ENCODE peak calls at places on chromosomes 16 and 17, in six cellular contexts. M is H1, X is neuronal stem cell, N is H9, U is mesenchymal stem cell, O is trophoblast cell. J is an unnamed sample.

GRCh38 chr16:27291722-27292240 is 22.0 kb upstream of the IL4R start:
- DNase-seq in M (no peak), X (no peak), N (no peak), U (no peak), O (no peak), J (no peak)

GRCh38 chr17:17792143-17792550 is 44.6 kb downstream of the SREBF1 start:
- DNase-seq in M (no peak), X (no peak), N (no peak), U (peak), O (no peak), J (no peak)

GRCh38 chr16:48117217-48118105 is 38.3 kb downstream of the ABCC12 start:
- DNase-seq in M (peak), X (peak), N (peak), U (peak), O (peak), J (no peak)

GRCh38 chr17:41547921-41548843 is 20.1 kb upstream of the KRT19 start:
- DNase-seq in M (no peak), X (no peak), N (no peak), U (peak), O (peak), J (peak)

GRCh38 chr17:67238976-67239375 is 6.0 kb downstream of the HELZ start:
- DNase-seq in M (no peak), X (no peak), N (no peak), U (peak), O (no peak), J (peak)

GRCh38 chr16:74449470-74449869 is 28.2 kb upstream of the CLEC18B start:
- DNase-seq in M (no peak), X (no peak), N (no peak), U (peak), O (no peak), J (peak)

GRCh38 chr17:52027620-52028019 is 130.9 kb downstream of the CA10 start:
- DNase-seq in M (no peak), X (no peak), N (no peak), U (peak), O (peak), J (no peak)

GRCh38 chr17:72110231-72110952 is 10.4 kb upstream of the SOX9 start:
- DNase-seq in M (no peak), X (no peak), N (no peak), U (no peak), O (no peak), J (no peak)

GRCh38 chr17:76367647-76368046 is 13.9 kb upstream of the PRPSAP1 start:
- DNase-seq in M (no peak), X (no peak), N (no peak), U (no peak), O (no peak), J (no peak)

GRCh38 chr17:63151981-63152523 is 186.0 kb downstream of the TANC2 start:
- DNase-seq in M (no peak), X (peak), N (no peak), U (peak), O (no peak), J (peak)

GRCh38 chr17:58231644-58232043 is 6.7 kb upstream of the LPO start:
- DNase-seq in M (no peak), X (no peak), N (no peak), U (no peak), O (no peak), J (peak)

GRCh38 chr16:66421891-66422290 is 5.2 kb upstream of the BEAN1 start:
- DNase-seq in M (no peak), X (no peak), N (no peak), U (no peak), O (no peak), J (no peak)

GRCh38 chr17:75003070-75003956 is 9.2 kb upstream of the MRPL58 start:
- DNase-seq in M (peak), X (no peak), N (peak), U (no peak), O (no peak), J (no peak)

GRCh38 chr17:38703742-38704644 is 1.1 kb upstream of the MLLT6 start:
- DNase-seq in M (peak), X (peak), N (peak), U (peak), O (peak), J (no peak)

GRCh38 chr17:49926886-49927285 is 42.1 kb upstream of the DLX4 start:
- DNase-seq in M (no peak), X (no peak), N (no peak), U (no peak), O (no peak), J (no peak)

GRCh38 chr16:2436110-2436509 is 6.9 kb downstream of the CCNF start:
- DNase-seq in M (no peak), X (no peak), N (no peak), U (no peak), O (no peak), J (no peak)

GRCh38 chr17:70076189-70076588 is 1.2 kb downstream of the KCNJ16 start:
- DNase-seq in M (no peak), X (no peak), N (no peak), U (no peak), O (no peak), J (peak)

GRCh38 chr17:3542410-3543088 is 15.1 kb downstream of the TRPV3 start:
- DNase-seq in M (no peak), X (no peak), N (peak), U (no peak), O (no peak), J (no peak)

GRCh38 chr17:42553866-42554249 is 1.1 kb downstream of the HSD17B1 start:
- DNase-seq in M (no peak), X (no peak), N (no peak), U (no peak), O (no peak), J (no peak)

GRCh38 chr17:28475151-28475900 is 1.9 kb downstream of the SLC13A2 start:
- DNase-seq in M (no peak), X (no peak), N (peak), U (peak), O (no peak), J (no peak)

GRCh38 chr17:75842411-75842810 is 1.8 kb downstream of the UNC13D start:
- DNase-seq in M (no peak), X (no peak), N (no peak), U (no peak), O (no peak), J (no peak)

GRCh38 chr17:350706-351435 is 1.7 kb downstream of the RPH3AL start:
- DNase-seq in M (no peak), X (no peak), N (peak), U (peak), O (peak), J (no peak)

GRCh38 chr17:77386502-77387192 is 245.9 kb downstream of the SEC14L1 start:
- DNase-seq in M (no peak), X (no peak), N (no peak), U (no peak), O (no peak), J (no peak)

GRCh38 chr17:5571281-5571680 is 13.0 kb downstream of the NLRP1 start:
- DNase-seq in M (no peak), X (no peak), N (no peak), U (no peak), O (no peak), J (peak)

GRCh38 chr16:87687571-87687910 is 78.2 kb downstream of the KLHDC4 start:
- DNase-seq in M (no peak), X (no peak), N (no peak), U (no peak), O (no peak), J (no peak)

GRCh38 chr17:47279062-47279801 is 25.6 kb downstream of the ITGB3 start:
- DNase-seq in M (no peak), X (no peak), N (no peak), U (peak), O (peak), J (peak)

GRCh38 chr17:74569392-74570003 is 2.2 kb upstream of the CD300H start:
- DNase-seq in M (no peak), X (no peak), N (peak), U (peak), O (peak), J (peak)

GRCh38 chr16:77290451-77291110 is 91.4 kb downstream of the SYCE1L start:
- DNase-seq in M (no peak), X (no peak), N (no peak), U (peak), O (peak), J (peak)

GRCh38 chr16:75461575-75461974 is 2.9 kb downstream of the TMEM170A start:
- DNase-seq in M (no peak), X (no peak), N (no peak), U (no peak), O (no peak), J (no peak)

GRCh38 chr16:85057212-85057889 is 29.8 kb downstream of the KIAA0513 start:
- DNase-seq in M (no peak), X (no peak), N (peak), U (no peak), O (no peak), J (no peak)

GRCh38 chr17:74457146-74457819 is 9.2 kb upstream of the CD300A start:
- DNase-seq in M (peak), X (peak), N (peak), U (peak), O (peak), J (peak)

GRCh38 chr16:74999683-75000480 is 1.1 kb downstream of the ZNRF1 start:
- DNase-seq in M (peak), X (no peak), N (peak), U (peak), O (peak), J (no peak)

GRCh38 chr17:51398647-51399046 is 138.3 kb downstream of the UTP18 start:
- DNase-seq in M (no peak), X (no peak), N (no peak), U (no peak), O (no peak), J (no peak)

GRCh38 chr17:27978689-27979175 is 63.7 kb upstream of the NLK start:
- DNase-seq in M (no peak), X (no peak), N (no peak), U (no peak), O (peak), J (peak)

DNA sequence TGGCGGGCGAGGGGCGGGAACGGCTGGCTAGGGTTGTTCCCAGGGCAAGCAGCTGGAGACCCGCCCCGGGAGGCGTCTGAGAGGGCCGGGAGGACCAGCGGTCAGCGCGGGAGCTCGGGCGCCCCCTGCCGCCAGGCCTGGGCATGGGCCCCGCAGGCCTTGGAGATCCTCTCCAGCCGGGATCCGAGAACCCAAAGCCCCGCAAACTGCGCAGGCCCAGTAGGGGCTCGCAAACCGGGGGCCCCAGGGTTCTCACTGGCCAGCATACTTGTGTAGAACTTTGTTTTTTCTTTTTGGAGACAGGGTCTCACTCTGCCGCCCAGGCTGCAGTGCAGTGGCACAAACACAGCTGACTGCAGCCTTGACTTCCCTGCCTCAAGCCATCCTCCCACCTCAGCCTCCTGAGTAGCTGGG is 20.8 kb upstream of the ZNF423 start:
- DNase-seq in M (peak), X (peak), N (peak), U (peak), O (peak), J (no peak)
- H2AFZ ChIP-seq in M (no peak), X (peak), N (no peak), U (no peak), O (peak), J (no peak)

GRCh38 chr16:78434401-78434800 is 334.9 kb downstream of the WWOX start:
- DNase-seq in M (peak), X (no peak), N (no peak), U (no peak), O (no peak), J (no peak)
- H4K91ac ChIP-seq in M (no peak), X (no peak), N (no peak), U (no peak), O (no peak), J (no peak)

GRCh38 chr16:86344586-86344871 is 165.8 kb upstream of the FOXF1 start:
- DNase-seq in M (no peak), X (no peak), N (no peak), U (no peak), O (no peak), J (no peak)
- H2BK5ac ChIP-seq in M (no peak), X (no peak), N (no peak), U (no peak), O (no peak), J (peak)

DNA sequence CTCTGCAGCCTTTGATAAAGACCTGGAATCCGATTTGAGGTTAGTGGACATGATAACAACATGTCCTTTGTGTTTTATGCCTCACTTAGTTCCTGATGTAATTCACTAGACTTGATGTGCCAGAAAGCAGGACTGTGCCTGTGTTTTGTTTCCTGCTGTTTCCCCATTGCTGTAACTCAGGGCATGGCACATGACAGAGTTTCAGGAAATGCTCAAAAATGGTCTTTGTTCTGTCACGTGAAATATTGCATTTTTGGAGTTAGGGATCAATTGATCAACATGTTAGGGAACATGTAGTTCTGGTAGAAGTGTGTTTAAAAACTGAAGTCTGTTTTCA is 32.8 kb downstream of the DHX38 start:
- DNase-seq in M (no peak), X (no peak), N (no peak), U (no peak), O (no peak), J (no peak)
- H2AFZ ChIP-seq in M (no peak), X (no peak), N (no peak), U (no peak), O (no peak), J (no peak)

GRCh38 chr17:14594690-14595089 is 293.8 kb downstream of the HS3ST3B1 start:
- DNase-seq in M (no peak), X (no peak), N (no peak), U (no peak), O (peak), J (no peak)
- H4K91ac ChIP-seq in M (no peak), X (no peak), N (no peak), U (no peak), O (no peak), J (no peak)

GRCh38 chr17:62094175-62094574 is 29.1 kb upstream of the MED13 start:
- DNase-seq in M (no peak), X (no peak), N (no peak), U (peak), O (no peak), J (peak)
- H2BK5ac ChIP-seq in M (no peak), X (no peak), N (no peak), U (no peak), O (no peak), J (no peak)

J was measured in IMR-90.